ENCODE peak calls at places on chromosomes 7 and 10, in five cellular contexts. One of them, this sample, is unnamed.

GRCh38 chr10:112446055-112446854 is 459 bp downstream of the ZDHHC6 start:
- DNase-seq in amniotic stem cell: no peak
- DNase-seq in T-helper 9 cell: no peak
- DNase-seq in activated T-cell treated with anti-CD3 and anti-CD28 coated beads for 1 hour: no peak
- DNase-seq in stimulated activated CD8-positive, alpha-beta memory T cell treated with anti-CD3 and anti-CD28 coated beads, Interleukin-15, amount 100 ng/mL, for 4 hours: no peak
- DNase-seq in this sample: no peak

GRCh38 chr7:24406053-24406561 is 122.1 kb downstream of the NPY start:
- DNase-seq in amniotic stem cell: no peak
- DNase-seq in stimulated activated CD8-positive, alpha-beta memory T cell treated with anti-CD3 and anti-CD28 coated beads, Interleukin-15, amount 100 ng/mL, for 4 hours: no peak
- DNase-seq in T-helper 9 cell: no peak
- DNase-seq in activated T-cell treated with anti-CD3 and anti-CD28 coated beads for 1 hour: no peak
- DNase-seq in this sample: no peak

GRCh38 chr7:41696323-41696916 is 6.5 kb downstream of the INHBA start:
- DNase-seq in amniotic stem cell: peak; percentile 81
- DNase-seq in T-helper 9 cell: no peak
- DNase-seq in activated T-cell treated with anti-CD3 and anti-CD28 coated beads for 1 hour: no peak
- DNase-seq in stimulated activated CD8-positive, alpha-beta memory T cell treated with anti-CD3 and anti-CD28 coated beads, Interleukin-15, amount 100 ng/mL, for 4 hours: no peak
- DNase-seq in this sample: no peak

GRCh38 chr7:405489-406211 is 114.0 kb downstream of the PDGFA start:
- DNase-seq in stimulated activated CD8-positive, alpha-beta memory T cell treated with anti-CD3 and anti-CD28 coated beads, Interleukin-15, amount 100 ng/mL, for 4 hours: no peak
- DNase-seq in T-helper 9 cell: no peak
- DNase-seq in activated T-cell treated with anti-CD3 and anti-CD28 coated beads for 1 hour: no peak
- DNase-seq in amniotic stem cell: no peak
- DNase-seq in this sample: no peak

GRCh38 chr7:94109556-94109955 is 105.4 kb upstream of the BET1 start:
- DNase-seq in amniotic stem cell: no peak
- DNase-seq in activated T-cell treated with anti-CD3 and anti-CD28 coated beads for 1 hour: no peak
- DNase-seq in stimulated activated CD8-positive, alpha-beta memory T cell treated with anti-CD3 and anti-CD28 coated beads, Interleukin-15, amount 100 ng/mL, for 4 hours: no peak
- DNase-seq in T-helper 9 cell: no peak
- DNase-seq in this sample: no peak

GRCh38 chr7:47327698-47328391 is 254.1 kb downstream of the TNS3 start:
- DNase-seq in T-helper 9 cell: no peak
- DNase-seq in activated T-cell treated with anti-CD3 and anti-CD28 coated beads for 1 hour: no peak
- DNase-seq in amniotic stem cell: peak; percentile 64
- DNase-seq in stimulated activated CD8-positive, alpha-beta memory T cell treated with anti-CD3 and anti-CD28 coated beads, Interleukin-15, amount 100 ng/mL, for 4 hours: no peak
- DNase-seq in this sample: no peak

GRCh38 chr7:40899151-40899550 is 764.3 kb downstream of the SUGCT start:
- DNase-seq in stimulated activated CD8-positive, alpha-beta memory T cell treated with anti-CD3 and anti-CD28 coated beads, Interleukin-15, amount 100 ng/mL, for 4 hours: no peak
- DNase-seq in amniotic stem cell: no peak
- DNase-seq in T-helper 9 cell: no peak
- DNase-seq in activated T-cell treated with anti-CD3 and anti-CD28 coated beads for 1 hour: no peak
- DNase-seq in this sample: no peak

GRCh38 chr7:136947347-136947746 is 78.9 kb downstream of the CHRM2 start:
- DNase-seq in amniotic stem cell: no peak
- DNase-seq in stimulated activated CD8-positive, alpha-beta memory T cell treated with anti-CD3 and anti-CD28 coated beads, Interleukin-15, amount 100 ng/mL, for 4 hours: no peak
- DNase-seq in activated T-cell treated with anti-CD3 and anti-CD28 coated beads for 1 hour: no peak
- DNase-seq in T-helper 9 cell: no peak
- DNase-seq in this sample: no peak

GRCh38 chr7:51101111-51101757 is 215.4 kb downstream of the COBL start:
- DNase-seq in stimulated activated CD8-positive, alpha-beta memory T cell treated with anti-CD3 and anti-CD28 coated beads, Interleukin-15, amount 100 ng/mL, for 4 hours: no peak
- DNase-seq in T-helper 9 cell: no peak
- DNase-seq in activated T-cell treated with anti-CD3 and anti-CD28 coated beads for 1 hour: no peak
- DNase-seq in amniotic stem cell: no peak
- DNase-seq in this sample: no peak

GRCh38 chr10:71089162-71089561 is 123.2 kb upstream of the UNC5B start:
- DNase-seq in amniotic stem cell: no peak
- DNase-seq in T-helper 9 cell: no peak
- DNase-seq in activated T-cell treated with anti-CD3 and anti-CD28 coated beads for 1 hour: no peak
- DNase-seq in stimulated activated CD8-positive, alpha-beta memory T cell treated with anti-CD3 and anti-CD28 coated beads, Interleukin-15, amount 100 ng/mL, for 4 hours: no peak
- DNase-seq in this sample: no peak

GRCh38 chr10:8417631-8418030 is 363.1 kb downstream of the GATA3 start:
- DNase-seq in T-helper 9 cell: no peak
- DNase-seq in stimulated activated CD8-positive, alpha-beta memory T cell treated with anti-CD3 and anti-CD28 coated beads, Interleukin-15, amount 100 ng/mL, for 4 hours: no peak
- DNase-seq in amniotic stem cell: no peak
- DNase-seq in activated T-cell treated with anti-CD3 and anti-CD28 coated beads for 1 hour: no peak
- DNase-seq in this sample: no peak

GRCh38 chr10:121942749-121943148 is 14.9 kb upstream of the ATE1 start:
- DNase-seq in activated T-cell treated with anti-CD3 and anti-CD28 coated beads for 1 hour: no peak
- DNase-seq in stimulated activated CD8-positive, alpha-beta memory T cell treated with anti-CD3 and anti-CD28 coated beads, Interleukin-15, amount 100 ng/mL, for 4 hours: no peak
- DNase-seq in T-helper 9 cell: no peak
- DNase-seq in amniotic stem cell: peak; percentile 26
- DNase-seq in this sample: no peak

GRCh38 chr10:51522858-51523257 is 176.5 kb downstream of the CSTF2T start:
- DNase-seq in stimulated activated CD8-positive, alpha-beta memory T cell treated with anti-CD3 and anti-CD28 coated beads, Interleukin-15, amount 100 ng/mL, for 4 hours: no peak
- DNase-seq in amniotic stem cell: no peak
- DNase-seq in T-helper 9 cell: no peak
- DNase-seq in activated T-cell treated with anti-CD3 and anti-CD28 coated beads for 1 hour: no peak
- DNase-seq in this sample: no peak

GRCh38 chr7:64878684-64879083 is 24.4 kb upstream of the ZNF273 start:
- DNase-seq in stimulated activated CD8-positive, alpha-beta memory T cell treated with anti-CD3 and anti-CD28 coated beads, Interleukin-15, amount 100 ng/mL, for 4 hours: no peak
- DNase-seq in activated T-cell treated with anti-CD3 and anti-CD28 coated beads for 1 hour: no peak
- DNase-seq in T-helper 9 cell: no peak
- DNase-seq in amniotic stem cell: no peak
- DNase-seq in this sample: no peak

GRCh38 chr10:23073527-23073926 is 21.9 kb upstream of the MSRB2 start:
- DNase-seq in activated T-cell treated with anti-CD3 and anti-CD28 coated beads for 1 hour: no peak
- DNase-seq in stimulated activated CD8-positive, alpha-beta memory T cell treated with anti-CD3 and anti-CD28 coated beads, Interleukin-15, amount 100 ng/mL, for 4 hours: no peak
- DNase-seq in T-helper 9 cell: no peak
- DNase-seq in amniotic stem cell: no peak
- DNase-seq in this sample: no peak

GRCh38 chr7:157620616-157621015 is 283.8 kb downstream of the DNAJB6 start:
- DNase-seq in stimulated activated CD8-positive, alpha-beta memory T cell treated with anti-CD3 and anti-CD28 coated beads, Interleukin-15, amount 100 ng/mL, for 4 hours: no peak
- DNase-seq in activated T-cell treated with anti-CD3 and anti-CD28 coated beads for 1 hour: no peak
- DNase-seq in amniotic stem cell: no peak
- DNase-seq in T-helper 9 cell: no peak
- DNase-seq in this sample: no peak

GRCh38 chr10:27815846-27816245 is 70.2 kb upstream of the MKX start:
- DNase-seq in T-helper 9 cell: no peak
- DNase-seq in activated T-cell treated with anti-CD3 and anti-CD28 coated beads for 1 hour: no peak
- DNase-seq in stimulated activated CD8-positive, alpha-beta memory T cell treated with anti-CD3 and anti-CD28 coated beads, Interleukin-15, amount 100 ng/mL, for 4 hours: no peak
- DNase-seq in amniotic stem cell: no peak
- DNase-seq in this sample: no peak

GRCh38 chr10:116722736-116723427 is 19.5 kb downstream of the HSPA12A start:
- DNase-seq in activated T-cell treated with anti-CD3 and anti-CD28 coated beads for 1 hour: no peak
- DNase-seq in amniotic stem cell: no peak
- DNase-seq in stimulated activated CD8-positive, alpha-beta memory T cell treated with anti-CD3 and anti-CD28 coated beads, Interleukin-15, amount 100 ng/mL, for 4 hours: no peak
- DNase-seq in T-helper 9 cell: no peak
- DNase-seq in this sample: no peak

GRCh38 chr7:82015751-82016150 is 245.9 kb upstream of the HGF start:
- DNase-seq in T-helper 9 cell: no peak
- DNase-seq in activated T-cell treated with anti-CD3 and anti-CD28 coated beads for 1 hour: no peak
- DNase-seq in stimulated activated CD8-positive, alpha-beta memory T cell treated with anti-CD3 and anti-CD28 coated beads, Interleukin-15, amount 100 ng/mL, for 4 hours: no peak
- DNase-seq in amniotic stem cell: no peak
- DNase-seq in this sample: no peak

GRCh38 chr7:36949711-36950600 is 225.7 kb upstream of the AOAH start:
- DNase-seq in stimulated activated CD8-positive, alpha-beta memory T cell treated with anti-CD3 and anti-CD28 coated beads, Interleukin-15, amount 100 ng/mL, for 4 hours: no peak
- DNase-seq in activated T-cell treated with anti-CD3 and anti-CD28 coated beads for 1 hour: no peak
- DNase-seq in T-helper 9 cell: no peak
- DNase-seq in amniotic stem cell: no peak
- DNase-seq in this sample: no peak

GRCh38 chr7:27933691-27934565 is 194.0 kb downstream of the TAX1BP1 start:
- DNase-seq in amniotic stem cell: no peak
- DNase-seq in stimulated activated CD8-positive, alpha-beta memory T cell treated with anti-CD3 and anti-CD28 coated beads, Interleukin-15, amount 100 ng/mL, for 4 hours: no peak
- DNase-seq in T-helper 9 cell: no peak
- DNase-seq in activated T-cell treated with anti-CD3 and anti-CD28 coated beads for 1 hour: no peak
- DNase-seq in this sample: no peak

GRCh38 chr7:106064836-106065559 is 47.1 kb downstream of the SYPL1 start:
- DNase-seq in amniotic stem cell: peak; percentile 92
- DNase-seq in activated T-cell treated with anti-CD3 and anti-CD28 coated beads for 1 hour: no peak
- DNase-seq in stimulated activated CD8-positive, alpha-beta memory T cell treated with anti-CD3 and anti-CD28 coated beads, Interleukin-15, amount 100 ng/mL, for 4 hours: no peak
- DNase-seq in T-helper 9 cell: no peak
- DNase-seq in this sample: no peak

GRCh38 chr10:70528726-70529362 is 50.3 kb downstream of the PALD1 start:
- DNase-seq in T-helper 9 cell: no peak
- DNase-seq in activated T-cell treated with anti-CD3 and anti-CD28 coated beads for 1 hour: no peak
- DNase-seq in amniotic stem cell: peak; percentile 6
- DNase-seq in stimulated activated CD8-positive, alpha-beta memory T cell treated with anti-CD3 and anti-CD28 coated beads, Interleukin-15, amount 100 ng/mL, for 4 hours: no peak
- DNase-seq in this sample: no peak

GRCh38 chr10:55628260-55628701 is 732.8 kb downstream of the ZWINT start:
- DNase-seq in amniotic stem cell: no peak
- DNase-seq in T-helper 9 cell: no peak
- DNase-seq in activated T-cell treated with anti-CD3 and anti-CD28 coated beads for 1 hour: no peak
- DNase-seq in stimulated activated CD8-positive, alpha-beta memory T cell treated with anti-CD3 and anti-CD28 coated beads, Interleukin-15, amount 100 ng/mL, for 4 hours: no peak
- DNase-seq in this sample: no peak

GRCh38 chr10:89869180-89869579 is 167.8 kb downstream of the KIF20B start:
- DNase-seq in T-helper 9 cell: no peak
- DNase-seq in amniotic stem cell: no peak
- DNase-seq in stimulated activated CD8-positive, alpha-beta memory T cell treated with anti-CD3 and anti-CD28 coated beads, Interleukin-15, amount 100 ng/mL, for 4 hours: no peak
- DNase-seq in activated T-cell treated with anti-CD3 and anti-CD28 coated beads for 1 hour: no peak
- DNase-seq in this sample: no peak

GRCh38 chr10:30238836-30239235 is 110.2 kb downstream of the MTPAP start:
- DNase-seq in T-helper 9 cell: no peak
- DNase-seq in amniotic stem cell: no peak
- DNase-seq in stimulated activated CD8-positive, alpha-beta memory T cell treated with anti-CD3 and anti-CD28 coated beads, Interleukin-15, amount 100 ng/mL, for 4 hours: no peak
- DNase-seq in activated T-cell treated with anti-CD3 and anti-CD28 coated beads for 1 hour: no peak
- DNase-seq in this sample: no peak

GRCh38 chr7:158781976-158782637 is 47.2 kb downstream of the ESYT2 start:
- DNase-seq in activated T-cell treated with anti-CD3 and anti-CD28 coated beads for 1 hour: no peak
- DNase-seq in stimulated activated CD8-positive, alpha-beta memory T cell treated with anti-CD3 and anti-CD28 coated beads, Interleukin-15, amount 100 ng/mL, for 4 hours: no peak
- DNase-seq in T-helper 9 cell: no peak
- DNase-seq in amniotic stem cell: no peak
- DNase-seq in this sample: no peak

GRCh38 chr10:92638037-92638436 is 45.1 kb downstream of the KIF11 start:
- DNase-seq in T-helper 9 cell: no peak
- DNase-seq in stimulated activated CD8-positive, alpha-beta memory T cell treated with anti-CD3 and anti-CD28 coated beads, Interleukin-15, amount 100 ng/mL, for 4 hours: no peak
- DNase-seq in activated T-cell treated with anti-CD3 and anti-CD28 coated beads for 1 hour: no peak
- DNase-seq in amniotic stem cell: no peak
- DNase-seq in this sample: no peak

GRCh38 chr10:32237644-32238345 is 109.2 kb downstream of the EPC1 start:
- DNase-seq in stimulated activated CD8-positive, alpha-beta memory T cell treated with anti-CD3 and anti-CD28 coated beads, Interleukin-15, amount 100 ng/mL, for 4 hours: no peak
- DNase-seq in activated T-cell treated with anti-CD3 and anti-CD28 coated beads for 1 hour: no peak
- DNase-seq in amniotic stem cell: no peak
- DNase-seq in T-helper 9 cell: no peak
- DNase-seq in this sample: no peak

GRCh38 chr10:15068802-15069201 is 19.8 kb downstream of the ACBD7 start:
- DNase-seq in amniotic stem cell: peak; percentile 17
- DNase-seq in stimulated activated CD8-positive, alpha-beta memory T cell treated with anti-CD3 and anti-CD28 coated beads, Interleukin-15, amount 100 ng/mL, for 4 hours: no peak
- DNase-seq in T-helper 9 cell: no peak
- DNase-seq in activated T-cell treated with anti-CD3 and anti-CD28 coated beads for 1 hour: no peak
- DNase-seq in this sample: no peak

This sample was measured in stimulated activated CD4-positive, alpha-beta T cell treated with anti-CD3 and anti-CD28 coated beads, Interleukin-15, amount 100 ng/mL, for 1 hour.